ENCODE peak calls at places on chromosomes 4 and X, in ten cellular contexts. B is activated CD8-positive, alpha-beta memory T cell treated with anti-CD3 and anti-CD28 coated beads for 48 hours; D is aorta; Z is adipocyte; H is stimulated activated CD4-positive, alpha-beta T cell treated with anti-CD3 and anti-CD28 coated beads, Interleukin-4, amount 100 ng/mL, for 24 hours; G is activated CD4-positive, alpha-beta T cell treated with anti-CD3 and anti-CD28 coated beads for 1 hour; V is NCI-H1436; O is NCI-H1092; I is non-pigmented ciliary epithelial cell; W is mesendoderm. U is an unnamed sample.

GRCh38 chr4:172868271-172868670 is 300.3 kb upstream of the GALNT7 start:
- DNase-seq in B (no peak), D (no peak), Z (no peak), H (no peak), G (no peak), V (no peak), O (no peak), I (no peak), W (no peak), U (no peak)

GRCh38 chr4:144338148-144338547 is 197.6 kb upstream of the GYPA start:
- DNase-seq in B (no peak), D (no peak), Z (peak), H (no peak), G (no peak), V (no peak), O (no peak), I (no peak), W (no peak), U (no peak)

GRCh38 chr4:43089730-43090129 is 197.2 kb downstream of the GRXCR1 start:
- DNase-seq in B (no peak), D (peak), Z (no peak), H (no peak), G (no peak), V (no peak), O (no peak), I (peak), W (no peak), U (no peak)

GRCh38 chrX:45110494-45110893 is 90.2 kb downstream of the DIPK2B start:
- DNase-seq in B (no peak), D (no peak), Z (no peak), H (no peak), G (no peak), V (no peak), O (no peak), I (no peak), W (no peak), U (no peak)

GRCh38 chr4:101027721-101028120 is 319.6 kb downstream of the PPP3CA start:
- DNase-seq in B (no peak), D (no peak), Z (no peak), H (no peak), G (no peak), V (no peak), O (no peak), I (no peak), W (no peak), U (no peak)

GRCh38 chrX:10821293-10821692 is 200.9 kb upstream of the MID1 start:
- DNase-seq in B (no peak), D (no peak), Z (no peak), H (no peak), G (no peak), V (no peak), O (no peak), I (no peak), W (no peak), U (no peak)

GRCh38 chr4:125021189-125021588 is 293.6 kb upstream of the FAT4 start:
- DNase-seq in B (no peak), D (no peak), Z (no peak), H (no peak), G (no peak), V (no peak), O (no peak), I (no peak), W (no peak), U (no peak)

GRCh38 chrX:20654596-20655106 is 387.9 kb upstream of the RPS6KA3 start:
- DNase-seq in B (no peak), D (no peak), Z (no peak), H (no peak), G (no peak), V (no peak), O (no peak), I (no peak), W (no peak), U (no peak)

GRCh38 chr4:115851918-115852766 is 738.7 kb upstream of the NDST4 start:
- DNase-seq in B (no peak), D (peak), Z (peak), H (no peak), G (no peak), V (peak), O (peak), I (peak), W (peak), U (no peak)

GRCh38 chrX:51614353-51614752 is 4.4 kb downstream of the CENPVL3 start:
- DNase-seq in B (no peak), D (no peak), Z (peak), H (peak), G (no peak), V (peak), O (peak), I (no peak), W (peak), U (no peak)

GRCh38 chrX:108399427-108400165 is 38.6 kb downstream of the COL4A6 start:
- DNase-seq in B (no peak), D (no peak), Z (peak), H (no peak), G (no peak), V (no peak), O (no peak), I (no peak), W (no peak), U (no peak)

GRCh38 chrX:23694606-23695005 is 27.3 kb downstream of the PRDX4 start:
- DNase-seq in B (no peak), D (peak), Z (peak), H (peak), G (peak), V (peak), O (peak), I (peak), W (peak), U (no peak)

GRCh38 chrX:106177106-106177981 is 9.2 kb downstream of the PWWP3B start:
- DNase-seq in B (no peak), D (peak), Z (no peak), H (no peak), G (no peak), V (no peak), O (no peak), I (no peak), W (peak), U (no peak)

GRCh38 chrX:19776753-19777152 is 110.6 kb downstream of the SH3KBP1 start:
- DNase-seq in B (no peak), D (no peak), Z (no peak), H (peak), G (no peak), V (no peak), O (no peak), I (no peak), W (no peak), U (no peak)

GRCh38 chrX:42220722-42221121 is 297.4 kb upstream of the CASK start:
- DNase-seq in B (no peak), D (no peak), Z (no peak), H (no peak), G (no peak), V (no peak), O (no peak), I (no peak), W (no peak), U (no peak)

GRCh38 chrX:12953420-12953819 is 21.5 kb upstream of the TMSB4X start:
- DNase-seq in B (no peak), D (no peak), Z (no peak), H (no peak), G (no peak), V (no peak), O (no peak), I (no peak), W (no peak), U (no peak)

U was measured in NCI-H187 treated with DMSO at 0.1 percent for 48 hours.